ENCODE peak calls at places on chromosome 3, in six cellular contexts. X, I, S, O, E and D are unnamed samples.

GRCh38 chr3:82163907-82164520 is 402.6 kb upstream of the GBE1 start:
- DNase-seq in O (no peak), X (no peak), I (no peak), S (no peak), E (peak), D (no peak)

GRCh38 chr3:128547368-128547987 is 54.5 kb upstream of the GATA2 start:
- DNase-seq in E (peak), S (no peak), X (no peak), I (no peak), O (no peak), D (no peak)

GRCh38 chr3:151305778-151306157 is 10.9 kb downstream of the GPR87 start:
- DNase-seq in E (no peak), I (no peak), O (no peak), X (no peak), S (no peak), D (no peak)

GRCh38 chr3:75176886-75177285 is 487.2 kb upstream of the FRG2C start:
- DNase-seq in O (no peak), I (no peak), S (no peak), E (no peak), X (no peak), D (no peak)

GRCh38 chr3:155262295-155262694 is 31.2 kb downstream of the STRIT1 start:
- DNase-seq in S (no peak), E (no peak), O (no peak), I (no peak), X (no peak), D (no peak)

GRCh38 chr3:23819599-23820360 is 14.0 kb downstream of the UBE2E1 start:
- DNase-seq in I (no peak), E (no peak), O (no peak), X (no peak), S (no peak), D (no peak)

GRCh38 chr3:138686771-138687221 is 78.2 kb downstream of the FAIM start:
- DNase-seq in O (no peak), X (no peak), S (no peak), I (peak), E (peak), D (peak)

GRCh38 chr3:104281713-104282112 is 1085.0 kb upstream of the ALCAM start:
- DNase-seq in E (no peak), I (no peak), S (no peak), O (no peak), X (no peak), D (no peak)

GRCh38 chr3:16467368-16467767 is 46.1 kb downstream of the RFTN1 start:
- DNase-seq in I (no peak), S (no peak), E (no peak), O (peak), X (no peak), D (peak)

GRCh38 chr3:59522550-59522949 is 472.7 kb upstream of the CFAP20DC start:
- DNase-seq in X (no peak), O (no peak), S (no peak), E (no peak), I (no peak), D (no peak)

GRCh38 chr3:122577409-122578028 is at the start of gene PARP15:
- DNase-seq in E (no peak), X (peak), S (no peak), O (peak), I (no peak), D (peak)

GRCh38 chr3:126546549-126547239 is 12.0 kb downstream of the C3orf22 start:
- DNase-seq in E (no peak), I (peak), O (no peak), S (no peak), X (no peak), D (no peak)

GRCh38 chr3:142896996-142897395 is 8.1 kb upstream of the PCOLCE2 start:
- DNase-seq in X (no peak), S (no peak), E (no peak), I (no peak), O (no peak), D (no peak)

GRCh38 chr3:167705840-167706239 is 28.9 kb downstream of the PDCD10 start:
- DNase-seq in O (no peak), I (no peak), X (no peak), S (no peak), E (no peak), D (no peak)

GRCh38 chr3:46948830-46949671 is 27.5 kb downstream of the CCDC12 start:
- DNase-seq in X (peak), O (peak), S (no peak), I (peak), E (no peak), D (peak)

GRCh38 chr3:129211772-129212171 is 28.1 kb upstream of the CNBP start:
- DNase-seq in S (no peak), I (peak), X (peak), O (no peak), E (peak), D (no peak)

GRCh38 chr3:52202384-52203077 is 4.6 kb downstream of the ALAS1 start:
- DNase-seq in S (no peak), E (no peak), X (no peak), I (no peak), O (no peak), D (no peak)

GRCh38 chr3:46987485-46988401 is 8.3 kb downstream of the NBEAL2 start:
- DNase-seq in E (peak), S (no peak), X (peak), I (peak), O (peak), D (peak)